ENCODE peak calls at places on chromosomes 2 and 18, in ten cellular contexts. L is effector memory CD8-positive, alpha-beta T cell; I is endothelial cell; Y is globus pallidus; W is stimulated activated CD4-positive, alpha-beta T cell treated with anti-CD3 and anti-CD28 coated beads, Interleukin-2, amount 100 ng/mL, for 4 hours; G is stimulated activated CD8-positive, alpha-beta memory T cell treated with anti-CD3 and anti-CD28 coated beads, Interleukin-12 subunit alpha, Interleukin-12 subunit beta, amount 100 ng/mL, for 4 hours; V is activated T-helper 1 cell treated with anti-CD3 and anti-CD28 coated beads, Interleukin-2, amount 50 U/mL, for 16 hours; F is ELF-1; B is COR-L47; S is NCI-H1092. N is an unnamed sample.

GRCh38 chr2:128408349-128409305 is 90.0 kb upstream of the HS6ST1 start:
- DNase-seq in L (no peak), I (peak; percentile 57), Y (no peak), W (no peak), G (no peak), V (no peak), F (no peak), B (no peak), S (no peak), N (no peak)

GRCh38 chr2:65943099-65943786 is 491.7 kb upstream of the MEIS1 start:
- DNase-seq in L (no peak), I (no peak), Y (no peak), W (no peak), G (no peak), V (no peak), F (no peak), B (no peak), S (no peak), N (no peak)

GRCh38 chr2:238494573-238494961 is 67.8 kb downstream of the ASB1 start:
- DNase-seq in L (no peak), I (no peak), Y (no peak), W (no peak), G (no peak), V (no peak), F (no peak), B (no peak), S (no peak), N (no peak)

GRCh38 chr2:95122197-95122551 is 566 bp upstream of the MRPS5 start:
- DNase-seq in L (no peak), I (no peak), Y (no peak), W (no peak), G (no peak), V (no peak), F (no peak), B (no peak), S (no peak), N (no peak)

GRCh38 chr2:210954508-210954907 is 398.1 kb downstream of the CPS1 start:
- DNase-seq in L (no peak), I (no peak), Y (no peak), W (no peak), G (no peak), V (no peak), F (no peak), B (peak; percentile 14), S (no peak), N (no peak)

GRCh38 chr2:48248251-48248933 is 281.6 kb upstream of the STON1 start:
- DNase-seq in L (no peak), I (no peak), Y (no peak), W (no peak), G (no peak), V (no peak), F (peak; percentile 47), B (no peak), S (no peak), N (peak; percentile 13)

GRCh38 chr18:22211660-22212059 is 42.3 kb downstream of the GATA6 start:
- DNase-seq in L (no peak), I (no peak), Y (no peak), W (no peak), G (no peak), V (no peak), F (no peak), B (no peak), S (no peak), N (no peak)

GRCh38 chr18:37235583-37235982 is 330.0 kb downstream of the CELF4 start:
- DNase-seq in L (no peak), I (no peak), Y (no peak), W (no peak), G (no peak), V (no peak), F (no peak), B (no peak), S (no peak), N (no peak)

GRCh38 chr18:3329471-3329870 is 67.5 kb downstream of the MYL12B start:
- DNase-seq in L (no peak), I (no peak), Y (no peak), W (no peak), G (no peak), V (no peak), F (peak; percentile 80), B (no peak), S (no peak), N (no peak)

GRCh38 chr2:170468557-170468956 is 246.6 kb upstream of the SP5 start:
- DNase-seq in L (no peak), I (no peak), Y (no peak), W (no peak), G (no peak), V (no peak), F (no peak), B (no peak), S (no peak), N (no peak)

GRCh38 chr2:53715568-53715967 is 52.0 kb upstream of the CHAC2 start:
- DNase-seq in L (no peak), I (no peak), Y (no peak), W (no peak), G (no peak), V (no peak), F (no peak), B (peak; percentile 3), S (no peak), N (no peak)

GRCh38 chr2:157304811-157305712 is 20.6 kb downstream of the ERMN start:
- DNase-seq in L (no peak), I (peak; percentile 9), Y (peak; percentile 53), W (no peak), G (no peak), V (no peak), F (no peak), B (no peak), S (no peak), N (no peak)

GRCh38 chr2:102736174-102736606 is 25.6 kb upstream of the TMEM182 start:
- DNase-seq in L (no peak), I (peak; percentile 29), Y (peak; percentile 1), W (no peak), G (no peak), V (no peak), F (peak; percentile 42), B (peak; percentile 16), S (peak; percentile 3), N (peak; percentile 46)

GRCh38 chr2:41948397-41948763 is 99.4 kb upstream of the PKDCC start:
- DNase-seq in L (no peak), I (no peak), Y (no peak), W (no peak), G (no peak), V (no peak), F (peak; percentile 87), B (no peak), S (no peak), N (no peak)

GRCh38 chr2:212592695-212593094 is 54.1 kb upstream of the ERBB4 start:
- DNase-seq in L (no peak), I (no peak), Y (no peak), W (no peak), G (no peak), V (no peak), F (no peak), B (no peak), S (no peak), N (no peak)

GRCh38 chr18:57461652-57462269 is 26.6 kb downstream of the ONECUT2 start:
- DNase-seq in L (no peak), I (no peak), Y (no peak), W (no peak), G (no peak), V (no peak), F (peak; percentile 52), B (no peak), S (no peak), N (no peak)

GRCh38 chr2:84495539-84496146 is 20.7 kb upstream of the DNAH6 start:
- DNase-seq in L (peak; percentile 43), I (peak; percentile 23), Y (peak; percentile 64), W (peak; percentile 28), G (no peak), V (no peak), F (no peak), B (peak; percentile 16), S (peak; percentile 1), N (peak; percentile 54)

GRCh38 chr2:39782591-39782990 is 3.5 kb upstream of the THUMPD2 start:
- DNase-seq in L (no peak), I (no peak), Y (no peak), W (no peak), G (no peak), V (no peak), F (no peak), B (no peak), S (no peak), N (no peak)

GRCh38 chr2:62501059-62501458 is 4.9 kb downstream of the TMEM17 start:
- DNase-seq in L (no peak), I (no peak), Y (no peak), W (no peak), G (no peak), V (no peak), F (no peak), B (no peak), S (no peak), N (no peak)

GRCh38 chr2:202376460-202377307 is 557 bp downstream of the BMPR2 start:
- DNase-seq in L (peak; percentile 26), I (peak; percentile 24), Y (peak; percentile 54), W (peak; percentile 6), G (peak; percentile 18), V (peak; percentile 18), F (peak; percentile 75), B (no peak), S (no peak), N (no peak)

GRCh38 chr18:59516356-59517155 is 157.5 kb upstream of the LMAN1 start:
- DNase-seq in L (no peak), I (peak; percentile 17), Y (no peak), W (no peak), G (no peak), V (no peak), F (peak; percentile 88), B (peak; percentile 3), S (no peak), N (peak; percentile 10)

GRCh38 chr18:62209046-62209445 is 22.0 kb downstream of the RELCH start:
- DNase-seq in L (no peak), I (no peak), Y (no peak), W (no peak), G (no peak), V (no peak), F (no peak), B (no peak), S (no peak), N (no peak)

GRCh38 chr2:62178741-62179271 is 17.1 kb upstream of the B3GNT2 start:
- DNase-seq in L (no peak), I (no peak), Y (no peak), W (no peak), G (no peak), V (no peak), F (no peak), B (no peak), S (no peak), N (no peak)

GRCh38 chr2:12918841-12919445 is 202.2 kb downstream of the TRIB2 start:
- DNase-seq in L (no peak), I (no peak), Y (peak; percentile 23), W (no peak), G (no peak), V (no peak), F (no peak), B (no peak), S (no peak), N (no peak)

GRCh38 chr18:46319793-46320192 is 215.6 kb downstream of the HAUS1 start:
- DNase-seq in L (no peak), I (no peak), Y (no peak), W (no peak), G (no peak), V (no peak), F (no peak), B (no peak), S (no peak), N (no peak)

GRCh38 chr2:59804662-59805258 is 748.7 kb downstream of the BCL11A start:
- DNase-seq in L (no peak), I (no peak), Y (no peak), W (no peak), G (no peak), V (no peak), F (no peak), B (no peak), S (peak; percentile 37), N (no peak)

GRCh38 chr2:236237468-236238190 is 26.6 kb downstream of the ASB18 start:
- DNase-seq in L (no peak), I (peak; percentile 41), Y (no peak), W (no peak), G (no peak), V (no peak), F (peak; percentile 36), B (no peak), S (no peak), N (no peak)

GRCh38 chr2:192005214-192005613 is 158.3 kb upstream of the CAVIN2 start:
- DNase-seq in L (no peak), I (no peak), Y (no peak), W (no peak), G (no peak), V (no peak), F (no peak), B (no peak), S (no peak), N (no peak)